ENCODE peak calls at places on chromosomes 7 and 10, in six cellular contexts. M, Q, Z, L, R and A are unnamed samples. For H3K4me1, the result is how much of the 10 kb centered on the place peaks cover.

GRCh38 chr10:32038777-32039176 is 17.4 kb downstream of the KIF5B start:
- DNase-seq in L (no peak), Q (no peak), M (no peak), Z (no peak), R (no peak), A (no peak)

GRCh38 chr7:29626730-29627129 is 63.1 kb downstream of the PRR15 start:
- DNase-seq in Z (no peak), Q (peak), R (no peak), M (no peak), L (no peak), A (no peak)

GRCh38 chr7:101162551-101163280 is 2.7 kb downstream of the VGF start:
- DNase-seq in M (no peak), Q (peak), L (peak), Z (no peak), R (no peak), A (no peak)

GRCh38 chr10:9922123-9922685 is 1095.5 kb upstream of the CELF2 start:
- DNase-seq in L (no peak), Q (no peak), R (no peak), Z (no peak), M (no peak), A (no peak)

GRCh38 chr10:133027480-133027879 is 60.2 kb upstream of the ADGRA1 start:
- DNase-seq in M (no peak), R (no peak), L (no peak), Q (no peak), Z (no peak), A (no peak)

GRCh38 chr10:79007843-79008319 is 60.9 kb upstream of the ZMIZ1 start:
- DNase-seq in L (no peak), Z (no peak), Q (peak), M (no peak), R (no peak), A (no peak)

GRCh38 chr10:116972136-116972535 is 32.9 kb downstream of the SHTN1 start:
- DNase-seq in L (no peak), Z (no peak), Q (no peak), R (no peak), M (no peak), A (no peak)

GRCh38 chr7:16850772-16851466 is 30.9 kb downstream of the AGR3 start:
- DNase-seq in Z (no peak), R (no peak), M (no peak), Q (no peak), L (no peak), A (no peak)

GRCh38 chr10:62632071-62632809 is 172.3 kb upstream of the ADO start:
- DNase-seq in L (peak), M (no peak), Q (no peak), Z (peak), R (no peak), A (peak)

GRCh38 chr10:114754445-114755320 is 66.9 kb upstream of the FHIP2A start:
- DNase-seq in R (no peak), M (no peak), L (peak), Q (peak), Z (no peak), A (no peak)

GRCh38 chr7:11702938-11703337 is 129.1 kb downstream of the THSD7A start:
- DNase-seq in Z (no peak), M (no peak), L (no peak), R (no peak), Q (no peak), A (no peak)

GRCh38 chr7:133376514-133376913 is 123.6 kb downstream of the EXOC4 start:
- DNase-seq in Q (no peak), R (no peak), M (no peak), Z (no peak), L (no peak), A (no peak)

GRCh38 chr7:40714338-40715052 is 579.7 kb downstream of the SUGCT start:
- DNase-seq in L (no peak), R (no peak), Z (no peak), Q (peak), M (no peak), A (no peak)

GRCh38 chr10:44781131-44781530 is 130.0 kb upstream of the TMEM72 start:
- DNase-seq in Z (no peak), Q (no peak), L (no peak), M (no peak), R (no peak), A (no peak)

GRCh38 chr10:12406764-12407400 is 57.5 kb downstream of the CAMK1D start:
- DNase-seq in Q (no peak), Z (peak), R (no peak), L (no peak), M (no peak), A (peak)

GRCh38 chr10:62554632-62555199 is 180.5 kb downstream of the ZNF365 start:
- DNase-seq in Z (no peak), M (no peak), R (no peak), Q (peak), L (peak), A (no peak)

GRCh38 chr10:92517034-92517655 is 56.7 kb downstream of the IDE start:
- DNase-seq in M (peak), Z (peak), Q (peak), R (peak), L (peak), A (peak)

GRCh38 chr7:44581907-44582603 is at the start of gene TMED4:
- DNase-seq in M (peak), Z (peak), L (peak), R (peak), Q (peak), A (peak)

GRCh38 chr10:113987156-113987555 is 56.5 kb upstream of the ADRB1 start:
- DNase-seq in Q (no peak), Z (no peak), R (no peak), M (no peak), L (no peak), A (no peak)

GRCh38 chr10:25017247-25017590 is 807 bp downstream of the THNSL1 start:
- DNase-seq in Z (no peak), L (peak), R (peak), M (peak), Q (peak), A (no peak)

GRCh38 chr7:126443951-126444350 is 808.8 kb downstream of the GRM8 start:
- DNase-seq in Z (no peak), Q (no peak), M (no peak), L (no peak), R (no peak), A (no peak)

GRCh38 chr10:6141296-6142151 is 52.7 kb downstream of the RBM17 start:
- DNase-seq in R (no peak), M (peak), L (peak), Z (no peak), Q (peak), A (no peak)

GRCh38 chr10:71217266-71218045 is 5.1 kb downstream of the UNC5B start:
- DNase-seq in Q (peak), Z (no peak), M (no peak), R (no peak), L (no peak), A (no peak)

GRCh38 chr10:47348138-47348651 is at the start of gene RBP3:
- DNase-seq in Z (no peak), L (no peak), M (no peak), Q (no peak), R (no peak), A (no peak)

GRCh38 chr10:125602825-125603224 is 80.1 kb downstream of the TEX36 start:
- DNase-seq in R (no peak), Q (no peak), M (no peak), L (no peak), Z (no peak), A (no peak)

GRCh38 chr10:55158643-55159042 is 357.6 kb upstream of the PCDH15 start:
- DNase-seq in M (no peak), L (no peak), R (no peak), Z (no peak), Q (no peak), A (no peak)

GRCh38 chr7:22900784-22901183 is 78.1 kb upstream of the TOMM7 start:
- DNase-seq in Q (no peak), L (no peak), R (no peak), M (no peak), Z (no peak), A (no peak)

GRCh38 chr10:90066435-90066834 is 365.0 kb downstream of the KIF20B start:
- DNase-seq in M (no peak), Z (no peak), L (no peak), Q (no peak), R (no peak), A (no peak)

GRCh38 chr7:71131256-71131752 is 640 bp upstream of the GALNT17 start:
- DNase-seq in M (peak), L (no peak), Q (peak), Z (no peak), R (no peak), A (no peak)

GRCh38 chr7:151177310-151177709 is 9.7 kb downstream of the ASB10 start:
- DNase-seq in Z (no peak), R (peak), Q (no peak), M (no peak), L (no peak), A (peak)

GRCh38 chr7:132825932-132826480 is 249.7 kb upstream of the PLXNA4 start:
- DNase-seq in R (no peak), Q (no peak), Z (no peak), L (no peak), M (no peak), A (no peak)

GRCh38 chr10:85012305-85012704 is 683.9 kb downstream of the CCSER2 start:
- DNase-seq in Q (no peak), R (no peak), M (no peak), Z (no peak), L (no peak), A (no peak)
- H3K27ac ChIP-seq in Q (no peak), R (no peak), M (no peak), Z (no peak), L (no peak), A (no peak)

DNA sequence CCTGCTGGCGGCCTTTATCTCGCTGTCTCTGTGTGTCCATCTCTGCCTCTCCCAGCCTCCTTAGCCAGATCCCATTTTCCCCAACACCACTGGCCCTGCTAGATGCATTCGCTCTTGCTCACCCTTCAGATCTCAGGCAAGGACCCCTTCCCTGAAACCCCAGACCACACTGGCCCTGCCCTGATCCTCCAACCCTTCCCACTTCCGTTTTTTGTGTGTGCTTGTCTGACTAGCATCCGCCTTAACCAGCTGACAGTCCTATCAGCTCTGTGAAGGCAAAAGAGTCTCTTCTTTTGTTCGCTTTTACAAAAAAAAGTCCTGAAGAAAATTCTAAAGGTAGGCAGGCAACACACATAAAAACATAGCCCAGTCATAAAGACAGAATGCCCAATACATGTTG is 28.7 kb downstream of the CHST15 start:
- DNase-seq in L (no peak), Z (no peak), Q (no peak), R (no peak), M (no peak), A (no peak)
- H3K4me1 ChIP-seq in L (under half), Z (under half), Q (under half), R (under half), M (under half), A (under half)

DNA sequence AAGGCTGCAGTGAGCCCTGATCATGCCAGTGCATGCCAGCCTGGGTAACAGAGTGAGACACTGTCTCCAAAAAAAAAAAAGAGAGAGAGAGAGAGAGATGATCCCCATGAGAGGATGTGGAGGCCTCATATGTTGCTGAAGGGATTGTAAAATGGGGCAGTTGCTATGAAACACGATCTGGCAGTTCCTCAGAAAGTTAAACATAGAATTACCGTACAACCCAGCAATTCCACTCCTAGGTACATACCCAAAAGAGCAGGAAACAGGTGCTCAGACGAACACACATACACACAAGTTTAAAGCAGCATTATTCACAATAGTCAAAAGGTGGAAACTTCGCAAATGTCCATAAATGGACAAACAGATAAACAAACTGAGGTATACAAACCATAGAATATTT is 27.4 kb upstream of the CYTH3 start:
- DNase-seq in Z (no peak), L (no peak), M (no peak), Q (no peak), R (no peak), A (no peak)
- H3K27ac ChIP-seq in Z (no peak), L (no peak), M (no peak), Q (no peak), R (no peak), A (no peak)

DNA sequence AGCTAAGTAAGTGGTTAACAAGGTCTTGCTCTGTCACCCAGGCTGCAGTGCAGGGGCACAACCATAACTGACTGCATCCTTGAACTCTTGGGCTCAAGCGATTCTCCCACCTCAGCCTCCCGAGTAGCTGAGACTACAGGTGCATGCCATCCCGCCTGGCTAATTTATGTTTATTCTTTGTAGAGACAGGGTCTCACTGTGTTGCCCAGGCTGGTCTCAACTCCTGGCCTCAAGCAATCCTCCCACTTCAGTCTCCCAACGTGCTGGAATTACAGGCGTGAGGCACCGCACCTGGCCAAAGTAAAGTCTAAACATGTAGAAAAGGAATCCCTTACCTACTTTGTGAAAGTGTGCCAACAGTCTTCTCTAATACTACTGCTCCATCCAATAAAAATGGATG is 17.9 kb downstream of the PARD3 start:
- DNase-seq in Q (no peak), Z (no peak), L (no peak), M (no peak), R (no peak), A (no peak)
- H3K4me1 ChIP-seq in Q (under half), Z (under half), L (under half), M (under half), R (under half), A (under half)

GRCh38 chr7:26151096-26151495 is 902 bp upstream of the NFE2L3 start:
- DNase-seq in M (no peak), Z (no peak), R (no peak), Q (no peak), L (no peak), A (no peak)

GRCh38 chr7:26151650-26151952 is 397 bp upstream of the NFE2L3 start:
- DNase-seq in R (no peak), Q (no peak), M (no peak), Z (no peak), L (no peak), A (no peak)

GRCh38 chr7:26151953-26152781 is at the start of gene NFE2L3:
- DNase-seq in L (peak), Z (peak), M (peak), Q (peak), R (peak), A (peak)

GRCh38 chr7:26153823-26154783 is 2.1 kb downstream of the NFE2L3 start:
- DNase-seq in L (peak), Q (no peak), M (no peak), Z (no peak), R (peak), A (no peak)

DNA sequence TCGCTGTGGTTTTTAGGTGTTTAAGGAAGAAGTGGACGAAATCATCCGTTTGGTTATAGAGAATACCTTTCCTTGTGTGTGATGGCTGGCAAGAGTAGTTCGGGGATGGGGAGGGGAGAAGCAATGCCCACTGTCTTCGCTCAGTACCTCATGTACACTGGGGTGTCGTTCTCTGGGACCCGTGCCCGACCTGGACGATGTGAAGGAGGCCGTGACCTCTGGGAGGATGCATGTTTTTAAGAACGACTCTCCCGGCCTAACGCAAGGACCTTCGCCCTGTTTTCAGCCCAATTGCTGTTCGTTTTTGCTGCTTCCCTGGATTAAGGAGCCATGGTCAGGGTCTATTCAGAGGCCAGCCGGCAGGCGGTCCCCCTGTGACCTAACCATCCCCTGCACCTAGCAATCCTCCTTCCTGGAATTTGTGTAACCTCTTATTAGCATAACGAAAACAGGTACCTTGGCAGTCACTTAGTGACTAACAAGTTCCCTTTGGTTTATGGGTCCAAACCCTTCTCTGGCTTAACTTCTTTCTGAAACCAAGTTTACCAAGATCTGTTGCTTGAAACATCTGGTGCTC is 1.3 kb downstream of the NFE2L3 start:
- DNase-seq in R (no peak), L (peak), Z (no peak), M (no peak), Q (no peak), A (no peak)
- H3K27ac ChIP-seq in R (peak), L (peak), Z (no peak), M (no peak), Q (no peak), A (no peak)

GRCh38 chr10:73865459-73866442 is 8.6 kb downstream of the CAMK2G start:
- DNase-seq in M (no peak), Q (no peak), R (no peak), L (no peak), Z (peak), A (no peak)

GRCh38 chr10:73867871-73868631 is 6.3 kb downstream of the CAMK2G start:
- DNase-seq in Z (no peak), R (no peak), Q (no peak), L (no peak), M (no peak), A (no peak)

GRCh38 chr10:73866621-73867020 is 7.7 kb downstream of the CAMK2G start:
- DNase-seq in Q (no peak), M (no peak), L (no peak), Z (no peak), R (no peak), A (no peak)

GRCh38 chr10:73868655-73869195 is 5.6 kb downstream of the CAMK2G start:
- DNase-seq in M (no peak), Q (no peak), L (no peak), Z (no peak), R (no peak), A (no peak)

DNA sequence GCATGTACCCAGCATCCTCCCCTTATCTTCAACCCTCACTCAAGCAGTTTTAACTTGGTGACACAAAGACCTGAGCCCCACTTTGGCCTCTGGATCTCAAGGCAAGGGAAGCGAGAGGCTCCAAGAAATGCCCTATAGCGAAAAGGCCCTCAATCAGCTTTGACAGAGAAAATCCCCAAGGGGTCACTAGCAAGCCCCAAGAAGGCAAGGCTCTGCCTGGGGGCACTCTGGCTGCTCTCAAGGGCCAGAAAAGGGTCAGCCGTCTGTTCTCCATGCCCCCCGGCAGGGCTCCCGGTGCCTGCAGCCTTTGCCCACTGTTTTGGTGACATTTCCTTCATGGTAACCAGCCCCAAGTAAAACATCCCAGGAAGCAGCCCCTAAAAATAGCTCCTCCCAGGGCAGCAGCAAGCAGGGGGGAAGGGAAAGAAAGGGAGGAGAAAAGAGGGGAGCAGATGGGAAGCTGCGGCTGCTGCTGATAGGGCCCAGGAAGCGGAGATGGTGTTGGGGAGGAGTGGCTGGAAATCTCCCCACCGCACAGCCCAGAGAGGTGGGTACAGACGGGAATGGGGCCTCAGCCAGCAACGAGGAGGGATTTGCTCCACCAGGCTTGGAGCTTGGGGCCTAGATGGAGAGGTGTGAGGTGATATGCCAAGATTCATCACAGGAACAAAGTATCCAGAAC is 7.1 kb downstream of the CAMK2G start:
- DNase-seq in Z (no peak), L (no peak), R (no peak), M (no peak), Q (no peak), A (peak)
- H3K4me1 ChIP-seq in Z (half or more), L (under half), R (under half), M (under half), Q (under half), A (half or more)

GRCh38 chr7:41977165-41977651 is 259.8 kb downstream of the GLI3 start:
- DNase-seq in M (no peak), Q (peak), R (no peak), L (peak), Z (no peak), A (no peak)
- H3K27ac ChIP-seq in M (no peak), Q (no peak), R (no peak), L (no peak), Z (no peak), A (no peak)